ENCODE peak calls at places on chromosomes 7 and 10, in eight cellular contexts. L, S, E, Y, J, O, H and W are unnamed samples.

GRCh38 chr10:106661133-106661766 is 503.3 kb downstream of the SORCS1 start:
- DNase-seq in S (no peak), E (no peak), Y (no peak), H (no peak), O (no peak), J (no peak), L (no peak), W (no peak)

GRCh38 chr10:29849434-29849833 is 210.0 kb downstream of the JCAD start:
- DNase-seq in O (no peak), E (peak), S (no peak), H (no peak), L (no peak), Y (no peak), J (no peak), W (peak)

GRCh38 chr7:127901895-127902703 is 129.1 kb downstream of the LRRC4 start:
- DNase-seq in J (no peak), Y (no peak), E (no peak), L (no peak), S (no peak), O (no peak), H (no peak), W (no peak)

GRCh38 chr7:123929620-123930019 is 4.6 kb downstream of the SPAM1 start:
- DNase-seq in L (no peak), H (no peak), E (no peak), J (no peak), S (no peak), O (no peak), Y (no peak), W (no peak)

GRCh38 chr10:44955408-44956070 is 4.1 kb upstream of the RASSF4 start:
- DNase-seq in O (no peak), J (no peak), H (no peak), E (no peak), Y (no peak), S (no peak), L (no peak), W (no peak)

GRCh38 chr7:51350195-51350896 is 33.7 kb upstream of the COBL start:
- DNase-seq in O (no peak), S (no peak), L (no peak), J (no peak), H (peak), E (peak), Y (peak), W (peak)

GRCh38 chr10:42640610-42641229 is 2.4 kb upstream of the ZNF33B start:
- DNase-seq in H (peak), E (no peak), J (no peak), Y (peak), S (no peak), O (no peak), L (no peak), W (no peak)

GRCh38 chr10:123643315-123643714 is 22.8 kb upstream of the GPR26 start:
- DNase-seq in J (no peak), O (no peak), L (no peak), H (no peak), Y (no peak), S (no peak), E (no peak), W (no peak)

GRCh38 chr10:121374121-121374520 is 224.1 kb downstream of the FGFR2 start:
- DNase-seq in L (no peak), H (no peak), Y (peak), E (no peak), O (no peak), J (no peak), S (no peak), W (no peak)

GRCh38 chr10:26697922-26698608 is 564 bp downstream of the PDSS1 start:
- DNase-seq in S (no peak), H (no peak), E (no peak), Y (no peak), L (no peak), O (no peak), J (no peak), W (peak)

GRCh38 chr7:128877756-128878120 is 15.1 kb downstream of the ATP6V1F start:
- DNase-seq in S (no peak), Y (no peak), L (no peak), H (no peak), J (peak), O (no peak), E (no peak), W (no peak)

GRCh38 chr7:20432071-20432470 is 101.4 kb downstream of the ITGB8 start:
- DNase-seq in Y (no peak), H (no peak), J (no peak), O (no peak), E (no peak), S (no peak), L (no peak), W (no peak)

GRCh38 chr7:144038887-144039286 is 9.9 kb upstream of the OR2A5 start:
- DNase-seq in Y (no peak), O (no peak), L (no peak), E (no peak), J (no peak), H (no peak), S (no peak), W (no peak)

GRCh38 chr10:29617880-29618340 is 16.9 kb downstream of the SVIL start:
- DNase-seq in J (no peak), E (no peak), L (no peak), O (no peak), Y (no peak), H (no peak), S (no peak), W (peak)

GRCh38 chr7:128161466-128162125 is 79.5 kb upstream of the LEP start:
- DNase-seq in O (no peak), J (no peak), Y (no peak), E (peak), S (no peak), L (no peak), H (no peak), W (no peak)

GRCh38 chr10:131824371-131825149 is 76.2 kb upstream of the PPP2R2D start:
- DNase-seq in L (no peak), J (no peak), Y (no peak), O (no peak), H (no peak), S (no peak), E (no peak), W (no peak)

GRCh38 chr7:125112741-125113309 is 183.2 kb upstream of the POT1 start:
- DNase-seq in E (peak), O (no peak), S (no peak), J (no peak), Y (no peak), L (no peak), H (no peak), W (no peak)

GRCh38 chr7:128094686-128095085 is 63.4 kb upstream of the LRRC4 start:
- DNase-seq in L (no peak), E (no peak), Y (no peak), H (no peak), O (no peak), S (no peak), J (no peak), W (no peak)

GRCh38 chr7:50663396-50664102 is 98.3 kb upstream of the DDC start:
- DNase-seq in L (no peak), Y (no peak), E (no peak), H (no peak), J (no peak), S (no peak), O (no peak), W (no peak)

GRCh38 chr7:16350634-16351033 is 70.7 kb downstream of the CRPPA start:
- DNase-seq in E (no peak), J (no peak), Y (no peak), L (no peak), S (no peak), O (no peak), H (no peak), W (no peak)

GRCh38 chr7:82410461-82410860 is 33.1 kb downstream of the CACNA2D1 start:
- DNase-seq in J (peak), L (no peak), O (peak), S (no peak), E (no peak), Y (no peak), H (no peak), W (no peak)

GRCh38 chr10:119539359-119539651 is 3.2 kb downstream of the RGS10 start:
- DNase-seq in L (no peak), O (no peak), S (no peak), E (no peak), H (no peak), Y (no peak), J (no peak), W (no peak)

GRCh38 chr10:35214607-35215020 is 88.0 kb downstream of the CREM start:
- DNase-seq in H (no peak), S (no peak), Y (no peak), J (no peak), O (peak), L (no peak), E (no peak), W (no peak)

GRCh38 chr10:124164252-124164651 is 70.9 kb upstream of the CHST15 start:
- DNase-seq in S (no peak), E (no peak), O (no peak), Y (no peak), J (no peak), H (peak), L (no peak), W (no peak)

GRCh38 chr7:91020611-91021385 is 243.4 kb upstream of the FZD1 start:
- DNase-seq in Y (no peak), H (no peak), L (no peak), E (no peak), O (no peak), J (no peak), S (no peak), W (peak)

GRCh38 chr7:6420680-6421079 is 27.1 kb downstream of the DAGLB start:
- DNase-seq in J (no peak), L (no peak), Y (no peak), H (no peak), S (no peak), O (no peak), E (no peak), W (no peak)

GRCh38 chr10:120415709-120416330 is 41.2 kb upstream of the PLPP4 start:
- DNase-seq in H (peak), E (peak), S (no peak), J (no peak), O (no peak), Y (no peak), L (no peak), W (no peak)

GRCh38 chr7:1916621-1916970 is 246.5 kb downstream of the ELFN1 start:
- DNase-seq in S (no peak), H (no peak), O (no peak), J (no peak), E (no peak), L (no peak), Y (no peak), W (no peak)